ENCODE peak calls at places on chromosomes 13 and 19, in five cellular contexts. L is HFF-Myc, I is transverse colon, K is HCT116, U is RWPE2. J is an unnamed sample.

GRCh38 chr13:108615241-108615640 is 14.2 kb upstream of the MYO16 start:
- DNase-seq in U (no peak), K (no peak), I (no peak), L (no peak), J (no peak)

GRCh38 chr13:109163052-109163413 is 533.6 kb downstream of the MYO16 start:
- DNase-seq in U (no peak), K (no peak), I (no peak), L (no peak), J (no peak)

GRCh38 chr13:103883698-103884097 is 817.5 kb upstream of the SLC10A2 start:
- DNase-seq in U (no peak), L (no peak), K (no peak), I (no peak), J (no peak)

GRCh38 chr19:14661372-14661924 is 13.2 kb downstream of the ADGRE3 start:
- DNase-seq in U (no peak), K (no peak), L (no peak), I (no peak), J (no peak)

GRCh38 chr19:49440439-49441209 is 703 bp downstream of the SLC17A7 start:
- DNase-seq in K (no peak), L (no peak), U (no peak), I (no peak), J (no peak)

GRCh38 chr13:73303858-73304257 is 245.1 kb downstream of the KLF5 start:
- DNase-seq in L (no peak), K (no peak), I (no peak), U (peak), J (no peak)

GRCh38 chr19:52923782-52924593 is 760 bp upstream of the ZNF888 start:
- DNase-seq in I (peak), U (no peak), K (no peak), L (no peak), J (no peak)

GRCh38 chr13:111908981-111909380 is 158.0 kb upstream of the SOX1 start:
- DNase-seq in I (no peak), L (no peak), K (no peak), U (no peak), J (no peak)

GRCh38 chr19:48921721-48922500 is 11.6 kb upstream of the DHDH start:
- DNase-seq in U (no peak), K (no peak), L (no peak), I (no peak), J (no peak)

GRCh38 chr13:108961542-108962125 is 332.2 kb downstream of the MYO16 start:
- DNase-seq in L (peak), U (no peak), I (no peak), K (peak), J (peak)

GRCh38 chr13:111346281-111346680 is 25.8 kb downstream of the TEX29 start:
- DNase-seq in I (no peak), U (peak), K (no peak), L (no peak), J (no peak)

GRCh38 chr19:16005925-16006324 is 57.1 kb downstream of the OR10H4 start:
- DNase-seq in K (no peak), I (no peak), L (no peak), U (no peak), J (no peak)

GRCh38 chr13:111269508-111269907 is 50.9 kb upstream of the TEX29 start:
- DNase-seq in K (no peak), I (no peak), L (no peak), U (no peak), J (no peak)

GRCh38 chr19:51365211-51366049 is 758 bp downstream of the ETFB start:
- DNase-seq in U (no peak), K (no peak), L (no peak), I (peak), J (no peak)

GRCh38 chr19:33390120-33390907 is 16.8 kb downstream of the CEBPG start:
- DNase-seq in I (peak), L (no peak), K (no peak), U (peak), J (peak)

GRCh38 chr13:76455960-76456359 is 430.2 kb downstream of the KCTD12 start:
- DNase-seq in I (no peak), L (peak), U (no peak), K (no peak), J (peak)

GRCh38 chr19:13978306-13978705 is 26.0 kb downstream of the DCAF15 start:
- DNase-seq in U (no peak), K (no peak), I (peak), L (peak), J (no peak)

GRCh38 chr13:97328222-97328790 is 105.7 kb upstream of the RAP2A start:
- DNase-seq in L (peak), K (no peak), U (no peak), I (no peak), J (peak)

GRCh38 chr13:97266734-97267417 is 44.7 kb downstream of the MBNL2 start:
- DNase-seq in K (no peak), L (no peak), I (no peak), U (no peak), J (no peak)

GRCh38 chr19:49581007-49581508 is at the start of gene PRRG2:
- DNase-seq in K (peak), U (peak), I (peak), L (no peak), J (no peak)

GRCh38 chr19:35447870-35448492 is at the start of gene FFAR2:
- DNase-seq in I (no peak), L (no peak), K (no peak), U (no peak), J (no peak)
- H3K4me3 ChIP-seq in I (no peak), L (no peak), K (no peak), U (no peak), J (no peak)

GRCh38 chr13:99652901-99653300 is 151.6 kb downstream of the TM9SF2 start:
- DNase-seq in I (no peak), K (no peak), L (no peak), U (no peak), J (no peak)
- TF ChIP-seq CTCF in I (no peak), K (no peak), L (no peak), U (no peak), J (no peak)

GRCh38 chr19:10352764-10353671 is 13.6 kb upstream of the ICAM3 start:
- DNase-seq in L (no peak), K (no peak), I (no peak), U (peak), J (no peak)
- H3K4me3 ChIP-seq in L (no peak), K (no peak), I (no peak), U (no peak), J (no peak)

DNA sequence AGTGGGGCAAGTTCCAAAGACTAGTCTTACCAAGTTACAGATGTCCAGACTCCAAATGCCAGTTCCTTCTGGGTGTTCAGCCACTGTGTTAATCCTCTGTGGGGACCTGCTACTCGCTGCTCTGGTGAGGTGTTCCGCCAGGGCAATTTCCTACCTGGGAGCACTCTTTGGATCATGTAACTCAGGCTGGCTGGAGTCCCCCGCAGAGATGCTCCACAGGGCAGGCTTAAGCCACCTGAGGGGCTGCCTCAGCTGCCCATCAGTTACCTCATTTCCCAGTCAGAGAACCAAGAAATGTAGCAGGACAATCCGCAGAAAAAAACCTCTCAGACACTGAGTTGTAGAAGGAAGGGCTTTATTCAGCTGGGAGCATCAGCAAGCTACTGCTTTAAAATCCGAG is 133.8 kb downstream of the ZNF737 start:
- DNase-seq in I (no peak), U (no peak), L (no peak), K (no peak), J (no peak)
- TF ChIP-seq CTCF in I (no peak), U (no peak), L (no peak), K (no peak), J (no peak)

GRCh38 chr13:46369506-46370268 is 17.4 kb downstream of the RUBCNL start:
- DNase-seq in L (no peak), U (no peak), K (no peak), I (no peak), J (peak)
- H3K4me3 ChIP-seq in L (no peak), U (no peak), K (no peak), I (no peak), J (no peak)

GRCh38 chr13:23512762-23513395 is 57.3 kb upstream of the TNFRSF19 start:
- DNase-seq in I (no peak), L (no peak), U (no peak), K (no peak), J (no peak)
- TF ChIP-seq CTCF in I (no peak), L (no peak), U (no peak), K (peak), J (no peak)

DNA sequence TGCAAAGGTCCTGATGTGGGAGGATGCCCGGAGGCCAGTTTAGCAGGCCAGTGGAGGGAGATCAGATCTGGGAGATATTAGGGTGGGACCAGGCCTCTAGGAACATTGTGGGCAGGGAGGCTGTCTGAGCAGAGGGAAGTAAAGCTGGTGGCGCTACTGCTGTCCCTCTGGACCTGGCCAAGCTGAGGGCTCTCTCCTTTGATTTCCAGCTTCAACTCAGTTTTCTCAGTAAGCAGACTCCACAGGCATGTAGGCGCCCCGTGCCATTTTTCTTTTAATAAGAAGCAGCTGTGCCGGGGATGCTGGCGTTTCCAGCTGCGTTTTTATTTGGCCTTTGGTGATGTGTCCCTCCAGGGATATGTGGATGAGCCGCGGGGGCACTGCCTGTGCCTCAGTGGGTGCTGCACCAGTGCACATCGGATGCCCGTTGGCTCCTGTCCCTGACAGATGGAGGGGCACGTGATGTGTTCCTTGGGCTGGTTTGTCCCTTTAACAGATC is 6.7 kb downstream of the DNM2 start:
- DNase-seq in K (no peak), I (no peak), L (no peak), U (no peak), J (no peak)
- H3K4me3 ChIP-seq in K (no peak), I (no peak), L (no peak), U (no peak), J (no peak)

DNA sequence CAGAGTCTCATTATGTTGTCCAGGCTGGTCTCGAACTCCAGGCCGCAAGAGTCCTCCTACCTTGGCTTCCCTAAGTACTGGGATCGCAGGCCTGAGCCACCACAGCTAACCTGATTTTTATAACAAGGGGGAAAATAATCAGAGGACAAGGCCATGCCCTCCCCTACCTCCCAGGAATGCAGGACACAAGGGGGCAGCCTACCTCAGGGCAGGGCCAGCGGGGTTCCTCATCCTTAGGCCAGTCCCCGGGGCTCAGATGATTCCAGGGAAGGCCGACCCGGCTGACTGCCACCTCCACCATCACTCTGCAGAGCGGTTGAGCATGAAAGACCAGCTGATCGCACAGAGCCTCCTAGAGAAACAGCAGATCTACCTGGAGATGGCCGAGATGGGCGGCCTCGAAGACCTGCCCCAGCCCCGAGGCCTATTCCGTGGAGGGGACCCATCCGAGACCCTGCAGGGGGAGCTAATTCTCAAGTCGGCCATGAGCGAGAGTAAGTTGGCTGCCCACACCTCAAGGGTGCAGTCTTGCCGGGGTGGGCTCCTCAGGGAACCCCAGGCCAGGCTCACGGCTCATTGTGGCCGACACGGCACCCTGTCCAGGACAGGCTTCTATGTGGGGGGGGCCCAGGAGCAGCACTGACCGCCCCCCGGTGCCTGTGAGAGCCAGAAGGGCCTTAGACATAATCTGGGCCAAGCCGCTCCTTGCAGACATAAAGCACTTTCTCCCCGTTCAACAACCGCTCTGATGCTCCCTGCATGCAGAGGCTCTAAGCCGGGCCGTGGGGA is 26.8 kb downstream of the PEX11G start:
- DNase-seq in L (no peak), K (no peak), U (no peak), I (no peak), J (no peak)
- TF ChIP-seq CTCF in L (peak), K (peak), U (no peak), I (no peak), J (no peak)

GRCh38 chr19:3606690-3607289 is at the start of gene TBXA2R:
- DNase-seq in K (peak), L (no peak), I (peak), U (no peak), J (no peak)
- H3K4me3 ChIP-seq in K (peak), L (peak), I (peak), U (peak), J (peak)

GRCh38 chr19:2524840-2525723 is 49.2 kb downstream of the GADD45B start:
- DNase-seq in L (no peak), U (no peak), I (no peak), K (peak), J (no peak)

GRCh38 chr19:2527171-2527570 is 51.2 kb downstream of the GADD45B start:
- DNase-seq in K (no peak), U (no peak), I (no peak), L (no peak), J (no peak)

GRCh38 chr19:2527716-2528115 is 51.8 kb downstream of the GADD45B start:
- DNase-seq in I (no peak), U (no peak), K (no peak), L (no peak), J (no peak)

GRCh38 chr19:2524361-2524839 is 48.5 kb downstream of the GADD45B start:
- DNase-seq in L (no peak), K (no peak), I (no peak), U (no peak), J (no peak)

DNA sequence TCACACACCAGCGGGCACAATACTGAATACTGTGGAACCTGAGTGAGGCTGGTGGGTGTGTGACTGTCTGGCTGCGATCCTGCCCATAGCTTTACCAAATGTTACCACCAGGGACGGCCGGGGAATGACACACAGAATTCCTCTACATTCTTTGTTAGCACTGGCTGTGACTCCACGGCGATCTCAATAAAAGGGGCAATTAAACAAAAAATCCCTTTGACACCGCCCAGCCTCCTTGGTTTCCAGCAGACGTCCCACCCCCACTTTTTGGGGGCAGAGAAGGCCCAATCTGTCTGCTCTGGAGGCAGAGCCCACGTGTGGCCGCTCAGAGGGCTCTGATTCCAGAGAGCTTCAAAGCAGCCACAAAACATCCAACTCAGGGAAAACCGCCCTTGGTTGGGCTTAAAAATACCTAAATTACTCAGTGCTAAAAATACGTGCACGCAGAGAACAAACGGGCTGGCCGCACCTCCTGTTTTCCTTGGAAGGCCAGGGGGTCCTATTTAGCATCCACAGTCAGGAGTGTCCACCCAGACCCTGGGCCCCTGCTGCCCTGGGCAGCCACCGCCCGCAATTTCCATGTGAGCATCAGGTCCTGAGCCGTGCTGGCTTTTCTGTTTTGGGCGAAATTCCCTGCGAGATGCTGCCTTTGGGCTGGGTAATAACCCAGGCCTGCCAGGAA is 47.8 kb downstream of the GADD45B start:
- DNase-seq in U (no peak), L (no peak), I (no peak), K (no peak), J (peak)
- TF ChIP-seq CTCF in U (no peak), L (peak), I (peak), K (peak), J (peak)